ENCODE peak calls at places on chromosome 13, in five cellular contexts. One of them, this sample, is unnamed.

GRCh38 chr13:80012281-80012680 is 328.6 kb downstream of the SPRY2 start:
- DNase-seq in K562: no peak
- DNase-seq in SK-N-SH: no peak
- DNase-seq in IMR-90: no peak
- DNase-seq in GM12878: no peak
- DNase-seq in this sample: no peak

GRCh38 chr13:102212729-102213128 is 189.1 kb downstream of the FGF14 start:
- DNase-seq in K562: no peak
- DNase-seq in SK-N-SH: no peak
- DNase-seq in IMR-90: no peak
- DNase-seq in GM12878: no peak
- DNase-seq in this sample: no peak

GRCh38 chr13:48749144-48749543 is 95.4 kb downstream of the CYSLTR2 start:
- DNase-seq in K562: no peak
- DNase-seq in SK-N-SH: no peak
- DNase-seq in IMR-90: peak
- DNase-seq in GM12878: no peak
- DNase-seq in this sample: no peak

GRCh38 chr13:46648166-46648607 is 95.2 kb downstream of the LRCH1 start:
- DNase-seq in K562: no peak
- DNase-seq in SK-N-SH: no peak
- DNase-seq in IMR-90: peak
- DNase-seq in GM12878: no peak
- DNase-seq in this sample: peak

GRCh38 chr13:79361299-79361698 is 44.8 kb downstream of the RBM26 start:
- DNase-seq in K562: no peak
- DNase-seq in SK-N-SH: no peak
- DNase-seq in IMR-90: no peak
- DNase-seq in GM12878: no peak
- DNase-seq in this sample: no peak

GRCh38 chr13:95704510-95704909 is 27.6 kb downstream of the DNAJC3 start:
- DNase-seq in K562: peak
- DNase-seq in SK-N-SH: peak
- DNase-seq in IMR-90: no peak
- DNase-seq in GM12878: no peak
- DNase-seq in this sample: no peak

GRCh38 chr13:38542601-38543000 is 144.3 kb upstream of the FREM2 start:
- DNase-seq in K562: no peak
- DNase-seq in SK-N-SH: no peak
- DNase-seq in IMR-90: no peak
- DNase-seq in GM12878: no peak
- DNase-seq in this sample: no peak

GRCh38 chr13:61350351-61350750 is 65.3 kb downstream of the PCDH20 start:
- DNase-seq in K562: no peak
- DNase-seq in SK-N-SH: no peak
- DNase-seq in IMR-90: no peak
- DNase-seq in GM12878: no peak
- DNase-seq in this sample: no peak

GRCh38 chr13:46831588-46832194 is 34.7 kb upstream of the ESD start:
- DNase-seq in K562: peak
- DNase-seq in SK-N-SH: peak
- DNase-seq in IMR-90: peak
- DNase-seq in GM12878: no peak
- DNase-seq in this sample: peak

GRCh38 chr13:106372199-106373160 is 163.0 kb downstream of the EFNB2 start:
- DNase-seq in K562: no peak
- DNase-seq in SK-N-SH: no peak
- DNase-seq in IMR-90: peak
- DNase-seq in GM12878: no peak
- DNase-seq in this sample: no peak

GRCh38 chr13:99384468-99384867 is 77.3 kb upstream of the GPR183 start:
- DNase-seq in K562: no peak
- DNase-seq in SK-N-SH: no peak
- DNase-seq in IMR-90: no peak
- DNase-seq in GM12878: no peak
- DNase-seq in this sample: no peak

GRCh38 chr13:44399045-44399444 is 25.4 kb downstream of the SERP2 start:
- DNase-seq in K562: no peak
- DNase-seq in SK-N-SH: no peak
- DNase-seq in IMR-90: no peak
- DNase-seq in GM12878: no peak
- DNase-seq in this sample: no peak

GRCh38 chr13:20828540-20829364 is 55.0 kb upstream of the EEF1AKMT1 start:
- DNase-seq in K562: no peak
- DNase-seq in SK-N-SH: peak
- DNase-seq in IMR-90: peak
- DNase-seq in GM12878: peak
- DNase-seq in this sample: peak

GRCh38 chr13:74290324-74290773 is 156.1 kb upstream of the KLF12 start:
- DNase-seq in K562: no peak
- DNase-seq in SK-N-SH: peak
- DNase-seq in IMR-90: peak
- DNase-seq in GM12878: no peak
- DNase-seq in this sample: peak

GRCh38 chr13:45055198-45055901 is 65.0 kb upstream of the GTF2F2 start:
- DNase-seq in K562: no peak
- DNase-seq in SK-N-SH: no peak
- DNase-seq in IMR-90: peak
- DNase-seq in GM12878: peak
- DNase-seq in this sample: no peak

GRCh38 chr13:66972659-66973058 is 257.5 kb downstream of the PCDH9 start:
- DNase-seq in K562: no peak
- DNase-seq in SK-N-SH: no peak
- DNase-seq in IMR-90: peak
- DNase-seq in GM12878: no peak
- DNase-seq in this sample: no peak

GRCh38 chr13:23612182-23612581 is 42.0 kb downstream of the TNFRSF19 start:
- DNase-seq in K562: no peak
- DNase-seq in SK-N-SH: no peak
- DNase-seq in IMR-90: no peak
- DNase-seq in GM12878: no peak
- DNase-seq in this sample: no peak

GRCh38 chr13:44470623-44471562 is 97.3 kb downstream of the SERP2 start:
- DNase-seq in K562: peak
- DNase-seq in SK-N-SH: no peak
- DNase-seq in IMR-90: peak
- DNase-seq in GM12878: no peak
- DNase-seq in this sample: peak

GRCh38 chr13:25732146-25732865 is 319.5 kb downstream of the SHISA2 start:
- DNase-seq in K562: no peak
- DNase-seq in SK-N-SH: no peak
- DNase-seq in IMR-90: peak
- DNase-seq in GM12878: no peak
- DNase-seq in this sample: no peak

GRCh38 chr13:106534844-106535551 is 464 bp downstream of the EFNB2 start:
- DNase-seq in K562: no peak
- DNase-seq in SK-N-SH: no peak
- DNase-seq in IMR-90: peak
- DNase-seq in GM12878: no peak
- DNase-seq in this sample: no peak

GRCh38 chr13:99050983-99051488 is 73.2 kb upstream of the DOCK9 start:
- DNase-seq in K562: no peak
- DNase-seq in SK-N-SH: no peak
- DNase-seq in IMR-90: no peak
- DNase-seq in GM12878: no peak
- DNase-seq in this sample: no peak

GRCh38 chr13:111213964-111214726 is 99.0 kb downstream of the ARHGEF7 start:
- DNase-seq in K562: no peak
- DNase-seq in SK-N-SH: no peak
- DNase-seq in IMR-90: no peak
- DNase-seq in GM12878: no peak
- DNase-seq in this sample: no peak

GRCh38 chr13:99339736-99340392 is 32.7 kb upstream of the GPR183 start:
- DNase-seq in K562: peak
- DNase-seq in SK-N-SH: no peak
- DNase-seq in IMR-90: peak
- DNase-seq in GM12878: no peak
- DNase-seq in this sample: no peak

GRCh38 chr13:79710376-79710775 is 229.4 kb downstream of the NDFIP2 start:
- DNase-seq in K562: no peak
- DNase-seq in SK-N-SH: peak
- DNase-seq in IMR-90: no peak
- DNase-seq in GM12878: no peak
- DNase-seq in this sample: no peak

GRCh38 chr13:76715621-76716020 is 170.6 kb downstream of the KCTD12 start:
- DNase-seq in K562: no peak
- DNase-seq in SK-N-SH: no peak
- DNase-seq in IMR-90: no peak
- DNase-seq in GM12878: no peak
- DNase-seq in this sample: no peak

GRCh38 chr13:18232298-18232993 is 949.2 kb downstream of the TUBA3C start:
- DNase-seq in K562: no peak
- DNase-seq in SK-N-SH: no peak
- DNase-seq in IMR-90: no peak
- DNase-seq in GM12878: no peak
- DNase-seq in this sample: no peak

DNA sequence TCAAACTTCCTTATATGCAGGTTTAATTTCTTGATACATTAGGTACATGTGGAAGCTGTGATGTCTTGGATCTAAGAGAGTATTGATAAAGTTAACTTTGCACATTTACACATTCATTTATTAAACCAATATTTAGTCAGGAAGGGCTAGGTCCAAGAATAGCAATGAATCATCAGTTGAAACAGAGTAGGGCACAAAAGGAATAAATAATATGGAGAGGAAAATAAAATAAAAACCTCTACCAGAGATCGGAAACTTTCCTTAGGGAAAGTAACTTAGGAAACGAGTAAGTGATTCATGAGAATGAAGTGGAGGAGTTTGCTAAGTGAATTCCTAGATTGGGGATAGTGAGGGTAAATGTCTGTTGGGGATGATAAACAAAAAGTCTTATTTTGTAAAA is 259.4 kb upstream of the DACH1 start:
- DNase-seq in K562: no peak
- DNase-seq in SK-N-SH: no peak
- DNase-seq in IMR-90: no peak
- DNase-seq in GM12878: no peak
- DNase-seq in this sample: no peak
- TF ChIP-seq MXI1 in K562: no peak
- TF ChIP-seq MXI1 in SK-N-SH: no peak
- TF ChIP-seq MXI1 in IMR-90: no peak
- TF ChIP-seq MXI1 in GM12878: no peak
- TF ChIP-seq MXI1 in this sample: no peak

GRCh38 chr13:42283574-42283973 is 11.6 kb downstream of the AKAP11 start:
- DNase-seq in K562: no peak
- DNase-seq in SK-N-SH: no peak
- DNase-seq in IMR-90: no peak
- DNase-seq in GM12878: no peak
- DNase-seq in this sample: no peak
- TF ChIP-seq MXI1 in K562: no peak
- TF ChIP-seq MXI1 in SK-N-SH: no peak
- TF ChIP-seq MXI1 in IMR-90: no peak
- TF ChIP-seq MXI1 in GM12878: no peak
- TF ChIP-seq MXI1 in this sample: no peak

DNA sequence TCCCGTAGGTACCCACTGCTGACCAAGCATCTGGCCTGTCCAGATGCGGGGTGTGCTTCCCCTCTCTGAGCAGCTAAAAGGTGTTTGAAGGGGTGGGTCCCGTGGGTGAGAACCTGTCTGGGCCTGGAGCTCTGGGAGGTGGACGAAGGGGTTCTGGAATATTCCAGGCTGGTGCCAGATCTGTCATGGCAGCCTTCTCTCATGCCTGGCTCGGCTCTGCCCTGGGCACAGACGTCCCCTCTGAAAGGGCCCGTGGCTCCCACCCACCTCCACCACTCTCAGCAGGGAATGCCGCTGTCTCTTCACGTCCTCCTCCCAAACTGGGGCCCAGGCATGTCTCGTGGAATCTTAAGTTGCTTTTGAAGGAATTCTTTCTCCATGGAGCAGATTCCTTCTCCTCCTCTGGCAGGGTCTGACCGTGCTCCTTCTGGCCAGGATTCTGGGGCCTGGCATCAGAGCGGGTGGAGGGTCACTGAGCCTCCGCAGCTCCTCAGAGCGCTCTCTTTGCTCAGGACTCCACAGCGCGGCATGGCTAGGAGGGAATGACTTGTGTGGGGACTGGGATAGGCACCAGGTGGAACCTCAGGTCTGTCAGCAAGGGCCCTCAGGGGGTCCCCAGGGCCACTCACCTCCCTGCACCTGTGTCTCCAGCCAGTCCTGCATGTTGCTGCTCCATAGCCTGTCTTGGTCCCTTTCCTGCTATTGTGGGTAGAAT is 5.9 kb upstream of the MCF2L start:
- DNase-seq in K562: no peak
- DNase-seq in SK-N-SH: no peak
- DNase-seq in IMR-90: no peak
- DNase-seq in GM12878: no peak
- DNase-seq in this sample: no peak
- TF ChIP-seq MXI1 in K562: no peak
- TF ChIP-seq MXI1 in SK-N-SH: no peak
- TF ChIP-seq MXI1 in IMR-90: no peak
- TF ChIP-seq MXI1 in GM12878: no peak
- TF ChIP-seq MXI1 in this sample: no peak

DNA sequence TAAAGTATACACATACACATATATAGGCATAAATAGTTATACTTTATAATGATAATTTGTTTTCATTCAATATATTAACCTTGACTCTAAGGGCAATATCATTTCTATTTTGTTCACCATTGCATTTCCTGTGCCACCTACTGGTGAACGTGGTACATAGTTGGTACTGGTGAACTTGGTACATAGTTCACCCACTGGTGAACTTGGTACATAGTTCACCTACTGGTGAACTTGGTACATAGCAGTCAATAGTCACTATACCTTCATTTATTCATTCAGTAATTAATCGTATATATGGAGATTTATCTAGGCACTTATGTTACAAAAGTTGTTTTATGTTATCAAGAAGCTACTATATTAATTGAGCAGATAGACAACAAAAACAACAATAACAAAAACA is 172.6 kb upstream of the ATXN8OS start:
- DNase-seq in K562: peak
- DNase-seq in SK-N-SH: peak
- DNase-seq in IMR-90: no peak
- DNase-seq in GM12878: no peak
- DNase-seq in this sample: peak
- TF ChIP-seq MXI1 in K562: no peak
- TF ChIP-seq MXI1 in SK-N-SH: no peak
- TF ChIP-seq MXI1 in IMR-90: no peak
- TF ChIP-seq MXI1 in GM12878: no peak
- TF ChIP-seq MXI1 in this sample: no peak

DNA sequence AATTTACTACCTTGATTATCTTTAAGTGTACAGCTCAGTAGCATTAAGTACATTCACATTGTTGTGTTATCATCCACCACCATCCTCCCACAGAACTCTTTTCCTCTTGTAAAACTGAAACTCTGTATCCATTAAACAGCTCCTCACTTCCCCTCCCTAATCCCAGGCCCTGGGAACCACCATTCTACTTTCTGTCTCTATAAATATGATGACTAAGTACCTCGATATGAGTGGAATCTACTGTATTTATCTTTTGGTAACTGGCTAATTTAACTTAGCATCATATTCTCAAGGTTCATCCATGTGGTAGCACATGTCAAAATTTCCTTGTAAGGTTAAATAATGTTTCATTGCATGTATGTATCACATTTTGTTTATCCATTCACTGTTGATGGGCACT is 49.0 kb upstream of the POMP start:
- DNase-seq in K562: no peak
- DNase-seq in SK-N-SH: no peak
- DNase-seq in IMR-90: peak
- DNase-seq in GM12878: no peak
- DNase-seq in this sample: no peak
- TF ChIP-seq MXI1 in K562: no peak
- TF ChIP-seq MXI1 in SK-N-SH: no peak
- TF ChIP-seq MXI1 in IMR-90: no peak
- TF ChIP-seq MXI1 in GM12878: no peak
- TF ChIP-seq MXI1 in this sample: no peak

This sample was measured in HepG2.